ENCODE peak calls at places on chromosomes 6 and 20, in nine cellular contexts. O, T, X, F, N, K, H, P and S are unnamed samples.

GRCh38 chr6:66578362-66578761 is 871.3 kb upstream of the EYS start:
- DNase-seq in O (no peak), T (no peak), X (no peak), F (no peak), N (no peak), K (no peak), H (no peak), P (no peak), S (no peak)

GRCh38 chr6:69668916-69669315 is 127.9 kb downstream of the LMBRD1 start:
- DNase-seq in O (no peak), T (no peak), X (no peak), F (no peak), N (no peak), K (no peak), H (no peak), P (no peak), S (no peak)

GRCh38 chr6:12595161-12595792 is 121.3 kb upstream of the PHACTR1 start:
- DNase-seq in O (no peak), T (no peak), X (no peak), F (peak; percentile 62), N (peak; percentile 52), K (no peak), H (no peak), P (no peak), S (no peak)

GRCh38 chr6:157955675-157956074 is 26.0 kb upstream of the SYNJ2 start:
- DNase-seq in O (no peak), T (no peak), X (no peak), F (no peak), N (no peak), K (no peak), H (no peak), P (no peak), S (no peak)

GRCh38 chr6:142568857-142569597 is 267.2 kb downstream of the ADGRG6 start:
- DNase-seq in O (no peak), T (no peak), X (no peak), F (no peak), N (peak; percentile 49), K (no peak), H (no peak), P (no peak), S (no peak)

GRCh38 chr6:16802071-16802470 is 40.8 kb upstream of the ATXN1 start:
- DNase-seq in O (peak; percentile 22), T (no peak), X (no peak), F (no peak), N (peak; percentile 48), K (no peak), H (no peak), P (no peak), S (no peak)

GRCh38 chr20:50578061-50578777 is 68.0 kb downstream of the PTPN1 start:
- DNase-seq in O (no peak), T (no peak), X (no peak), F (no peak), N (no peak), K (peak; percentile 54), H (no peak), P (no peak), S (no peak)

GRCh38 chr6:4573958-4574481 is 202.2 kb upstream of the CDYL start:
- DNase-seq in O (no peak), T (no peak), X (no peak), F (no peak), N (peak; percentile 88), K (no peak), H (no peak), P (no peak), S (no peak)

GRCh38 chr6:93059911-93060310 is 359.4 kb downstream of the EPHA7 start:
- DNase-seq in O (no peak), T (no peak), X (no peak), F (no peak), N (no peak), K (no peak), H (no peak), P (no peak), S (no peak)

GRCh38 chr6:155125916-155126315 is 130.8 kb downstream of the TIAM2 start:
- DNase-seq in O (no peak), T (no peak), X (no peak), F (no peak), N (peak; percentile 80), K (no peak), H (no peak), P (no peak), S (no peak)

GRCh38 chr20:14583413-14583812 is 246.0 kb upstream of the FLRT3 start:
- DNase-seq in O (no peak), T (no peak), X (no peak), F (no peak), N (peak; percentile 4), K (no peak), H (no peak), P (peak; percentile 66), S (no peak)

DNA sequence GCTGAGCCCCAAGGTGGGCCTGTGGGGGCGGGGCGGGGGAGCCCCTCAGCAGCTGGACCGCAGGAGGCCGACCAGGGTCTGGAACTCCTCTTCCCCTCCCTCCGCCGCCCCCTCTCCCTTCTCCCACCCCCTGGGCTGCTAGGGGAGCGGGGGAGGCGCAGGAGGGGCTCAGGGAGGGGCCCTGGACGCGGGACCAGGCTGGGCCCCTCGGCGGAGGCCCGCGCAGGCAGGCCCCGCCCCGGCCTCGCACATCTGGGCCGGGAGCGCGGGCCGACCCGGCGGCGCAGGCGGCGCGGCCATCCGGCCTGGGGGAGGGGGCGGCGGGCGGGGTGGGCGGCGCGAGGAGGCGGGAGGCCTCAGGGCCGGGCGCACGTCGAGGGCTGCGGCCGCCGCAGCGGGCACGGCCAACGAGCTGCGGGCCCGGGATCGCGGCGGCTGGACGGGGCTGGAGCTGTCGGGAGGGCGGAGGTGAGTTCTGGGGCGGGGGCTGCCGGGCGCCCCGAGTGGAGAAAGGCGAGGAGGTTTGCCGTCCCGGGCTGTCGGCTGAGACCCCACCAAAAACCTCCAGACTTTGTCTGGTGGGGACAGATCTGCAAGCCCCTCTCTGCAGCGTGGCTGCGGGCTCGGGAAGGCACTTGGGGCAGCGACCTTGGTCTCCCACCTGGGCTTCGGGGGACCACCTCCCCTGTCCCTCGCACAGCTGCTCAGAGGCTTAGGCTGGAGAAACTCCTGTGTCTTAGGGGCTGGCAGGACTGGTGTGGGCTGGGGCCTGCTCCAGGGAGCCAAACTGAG is at the start of gene HSPA12B:
- DNase-seq in O (no peak), T (no peak), X (peak; percentile 35), F (no peak), N (no peak), K (peak; percentile 64), H (no peak), P (no peak), S (no peak)
- H3K4me1 ChIP-seq in O (peaks cover 56% of the 10 kb centered on the region), T (peaks cover 19% of the 10 kb centered on the region), X (peaks cover 8% of the 10 kb centered on the region), F (peaks cover 20% of the 10 kb centered on the region), N (no peaks in the 10 kb centered on the region), K (peaks cover 87% of the 10 kb centered on the region), H (peaks cover 4% of the 10 kb centered on the region), P (peaks cover 12% of the 10 kb centered on the region), S (no peaks in the 10 kb centered on the region)

DNA sequence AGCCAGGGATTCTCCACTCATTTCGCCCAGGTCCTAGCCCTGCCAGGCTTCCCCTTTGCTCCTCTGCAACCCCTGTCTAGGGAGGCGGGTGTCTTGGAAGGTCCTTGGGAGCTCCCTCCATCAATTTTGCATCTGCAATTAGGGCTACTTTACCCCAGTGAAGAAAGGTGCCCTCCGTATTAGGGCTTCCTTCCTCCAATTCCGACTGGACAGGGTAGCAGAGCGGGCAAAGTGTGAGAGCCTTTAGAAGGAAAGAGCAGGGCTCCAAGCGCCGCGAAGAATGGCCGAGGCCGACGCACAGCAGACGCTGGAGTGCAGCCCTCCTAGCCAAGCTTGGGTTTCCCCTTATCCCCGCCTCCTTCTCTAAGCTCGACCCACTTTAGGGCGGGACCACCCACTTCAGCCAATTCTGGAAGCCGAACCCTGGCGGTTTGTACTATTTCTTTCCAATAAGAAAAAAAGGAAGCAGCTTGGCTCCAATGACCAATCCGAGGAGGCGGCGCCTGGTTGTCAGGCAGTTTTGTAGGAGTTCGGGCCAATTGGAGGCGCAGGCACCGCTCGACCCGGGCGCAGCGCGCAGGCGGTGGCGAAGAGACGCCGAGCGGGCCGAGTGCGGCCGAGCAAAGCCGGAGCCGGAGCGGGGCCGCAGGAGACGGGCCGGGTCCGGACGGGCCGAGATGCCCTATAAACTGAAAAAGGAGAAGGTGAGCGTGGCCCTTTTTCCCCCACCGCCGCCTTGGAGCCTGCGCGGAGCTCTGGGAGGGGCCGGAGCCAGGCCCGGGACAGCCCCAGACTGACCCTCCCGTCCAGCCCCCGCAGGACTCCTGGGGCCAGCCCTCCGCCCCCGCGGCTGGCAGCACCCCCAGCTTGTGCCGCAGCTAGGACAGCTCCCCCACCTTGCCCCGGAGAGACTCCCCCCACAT is at the start of gene PPP2R5D:
- DNase-seq in O (peak; percentile 97), T (peak; percentile 98), X (peak; percentile 98), F (peak; percentile 98), N (peak; percentile 99), K (peak; percentile 97), H (peak; percentile 97), P (peak; percentile 97), S (peak; percentile 98)
- TF ChIP-seq POLR2A in O (no peak), T (peak; percentile 95), X (peak; percentile 74), F (peak; percentile 61), N (peak; percentile 80), K (peak; percentile 74), H (peak; percentile 28), P (peak; percentile 92), S (peak; percentile 55)

GRCh38 chr20:31718952-31719643 is 3.6 kb downstream of the BCL2L1 start:
- DNase-seq in O (no peak), T (no peak), X (no peak), F (no peak), N (no peak), K (no peak), H (no peak), P (no peak), S (no peak)

GRCh38 chr20:31717478-31717946 is 5.2 kb downstream of the BCL2L1 start:
- DNase-seq in O (no peak), T (no peak), X (no peak), F (no peak), N (no peak), K (no peak), H (no peak), P (no peak), S (no peak)

GRCh38 chr20:31716818-31717477 is 5.7 kb downstream of the BCL2L1 start:
- DNase-seq in O (no peak), T (no peak), X (no peak), F (no peak), N (no peak), K (peak; percentile 27), H (no peak), P (no peak), S (no peak)

GRCh38 chr20:31715766-31716165 is 6.9 kb downstream of the BCL2L1 start:
- DNase-seq in O (no peak), T (no peak), X (no peak), F (no peak), N (no peak), K (no peak), H (no peak), P (no peak), S (no peak)

GRCh38 chr20:31716351-31716750 is 6.3 kb downstream of the BCL2L1 start:
- DNase-seq in O (no peak), T (no peak), X (no peak), F (no peak), N (no peak), K (no peak), H (no peak), P (no peak), S (no peak)
- H3K4me1 ChIP-seq in O (peaks cover 85% of the 10 kb centered on the region), T (peaks cover 94% of the 10 kb centered on the region), X (peaks cover 17% of the 10 kb centered on the region), F (peaks cover 86% of the 10 kb centered on the region), N (peaks cover 38% of the 10 kb centered on the region), K (peaks cover 100% of the 10 kb centered on the region), H (peaks cover 76% of the 10 kb centered on the region), P (peaks cover 80% of the 10 kb centered on the region), S (peaks cover 64% of the 10 kb centered on the region)

DNA sequence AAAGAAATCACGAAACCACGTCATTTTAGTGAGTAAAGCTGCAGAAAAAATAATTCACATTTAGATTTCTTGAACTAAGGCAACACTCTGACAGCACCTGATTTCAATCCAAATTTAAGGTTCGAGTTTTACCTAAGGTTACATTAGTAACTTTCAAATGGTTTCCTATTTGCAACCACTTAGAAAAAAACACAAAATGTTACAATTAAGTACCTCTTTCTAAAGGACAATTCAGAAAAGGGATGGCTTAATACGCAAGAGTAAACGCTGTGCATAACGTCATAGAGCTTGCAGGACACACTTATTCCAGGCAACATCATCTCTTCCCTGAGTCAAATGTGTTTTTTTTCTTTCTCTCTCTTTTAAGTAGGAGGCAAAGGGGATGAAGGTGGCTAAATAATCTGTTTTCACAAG is 86.1 kb downstream of the SESN1 start:
- DNase-seq in O (no peak), T (no peak), X (no peak), F (no peak), N (peak; percentile 55), K (no peak), H (no peak), P (no peak), S (no peak)
- TF ChIP-seq POLR2A in O (no peak), T (peak; percentile 0), X (no peak), F (no peak), N (no peak), K (no peak), H (no peak), P (no peak), S (no peak)